ENCODE peak calls at places on chromosomes 2 and 18, in seven cellular contexts. P, M, C, O, D, J and W are unnamed samples.

GRCh38 chr2:216110620-216111019 is 1.5 kb downstream of the XRCC5 start:
- DNase-seq in O (no peak), J (no peak), M (no peak), D (no peak), P (peak; percentile 10), C (no peak), W (no peak)

GRCh38 chr2:241399941-241400922 is 44.1 kb downstream of the FARP2 start:
- DNase-seq in C (no peak), J (peak; percentile 16), D (no peak), M (no peak), P (no peak), O (no peak), W (no peak)

GRCh38 chr2:215657844-215658243 is 222.0 kb upstream of the FN1 start:
- DNase-seq in J (no peak), D (no peak), P (peak; percentile 84), O (peak; percentile 99), M (no peak), C (no peak), W (peak; percentile 51)

GRCh38 chr2:121532347-121532766 is 1.7 kb downstream of the RNU4ATAC start:
- DNase-seq in O (peak; percentile 89), C (no peak), M (no peak), P (peak; percentile 19), D (no peak), J (peak; percentile 25), W (no peak)

GRCh38 chr2:14451312-14451711 is 181.2 kb upstream of the LRATD1 start:
- DNase-seq in P (no peak), D (no peak), O (no peak), C (no peak), M (no peak), J (no peak), W (no peak)

GRCh38 chr2:73408198-73408597 is 22.6 kb downstream of the ALMS1 start:
- DNase-seq in M (no peak), O (no peak), D (no peak), J (no peak), P (no peak), C (no peak), W (no peak)

GRCh38 chr2:141557329-141558098 is 573.3 kb downstream of the LRP1B start:
- DNase-seq in C (no peak), J (no peak), M (no peak), D (no peak), O (peak; percentile 92), P (peak; percentile 98), W (peak; percentile 83)

GRCh38 chr2:136116813-136117390 is 1.0 kb downstream of the CXCR4 start:
- DNase-seq in D (peak; percentile 30), C (peak; percentile 57), P (no peak), O (no peak), M (no peak), J (no peak), W (no peak)

GRCh38 chr2:72913531-72914225 is 3.6 kb upstream of the EMX1 start:
- DNase-seq in C (no peak), O (no peak), J (no peak), P (no peak), M (no peak), D (no peak), W (no peak)

GRCh38 chr2:240402566-240403295 is 32.7 kb upstream of the GPC1 start:
- DNase-seq in M (no peak), D (no peak), O (no peak), P (no peak), J (no peak), C (no peak), W (no peak)

GRCh38 chr18:41324934-41325333 is 630.1 kb upstream of the PIK3C3 start:
- DNase-seq in C (no peak), J (no peak), D (no peak), M (peak; percentile 66), O (peak; percentile 47), P (peak; percentile 88), W (peak; percentile 68)

GRCh38 chr18:3514312-3515216 is 64.6 kb downstream of the TGIF1 start:
- DNase-seq in D (no peak), M (peak; percentile 57), O (no peak), J (no peak), P (no peak), C (no peak), W (no peak)

GRCh38 chr2:24297663-24298062 is 62.7 kb downstream of the ITSN2 start:
- DNase-seq in M (no peak), J (no peak), D (no peak), O (peak; percentile 36), P (no peak), C (no peak), W (no peak)

GRCh38 chr2:54065411-54065810 is 50.0 kb upstream of the ACYP2 start:
- DNase-seq in J (no peak), O (peak; percentile 98), P (peak; percentile 98), C (no peak), M (no peak), D (no peak), W (peak; percentile 83)

DNA sequence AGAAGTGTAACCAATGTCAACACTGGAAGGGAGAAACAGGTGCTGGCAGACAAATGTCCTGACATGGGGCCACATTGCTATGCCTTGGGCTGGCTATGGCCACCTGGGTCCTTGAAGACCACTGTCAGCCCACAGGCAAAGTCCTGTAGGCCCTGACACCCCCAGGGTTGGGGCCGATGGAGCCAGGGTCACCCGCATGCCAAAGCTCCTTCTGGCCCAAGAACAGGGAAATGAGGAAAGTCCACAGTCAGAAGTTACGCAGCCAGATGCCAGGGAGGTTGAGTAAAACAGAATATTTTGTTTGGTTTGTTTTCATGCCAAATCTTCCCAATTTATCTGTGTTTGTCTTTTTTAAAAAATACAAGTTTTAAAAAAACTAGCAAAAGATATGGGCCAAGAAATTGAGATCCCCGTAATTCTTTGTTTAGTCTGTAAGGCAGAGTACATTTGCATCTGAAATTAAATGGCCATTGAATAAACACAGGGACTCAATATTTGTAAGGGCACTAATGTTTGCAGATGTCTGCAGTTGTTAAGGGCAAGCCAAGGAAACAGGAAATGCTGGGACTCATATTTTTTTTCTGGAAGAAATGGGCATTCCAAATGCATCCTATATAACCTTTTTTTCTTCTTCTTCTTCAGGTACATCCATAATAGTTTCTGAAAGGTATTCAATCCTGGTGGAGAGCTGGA is 186.4 kb downstream of the FAM210A start:
- DNase-seq in O (no peak), C (no peak), M (no peak), J (no peak), D (no peak), P (no peak), W (no peak)
- H3K27ac ChIP-seq in O (no peak overlapping the region), C (no peak overlapping the region), M (no peak overlapping the region), J (peak overlapping the region; percentile 31), D (no peak overlapping the region), P (no peak overlapping the region), W (no peak overlapping the region)

DNA sequence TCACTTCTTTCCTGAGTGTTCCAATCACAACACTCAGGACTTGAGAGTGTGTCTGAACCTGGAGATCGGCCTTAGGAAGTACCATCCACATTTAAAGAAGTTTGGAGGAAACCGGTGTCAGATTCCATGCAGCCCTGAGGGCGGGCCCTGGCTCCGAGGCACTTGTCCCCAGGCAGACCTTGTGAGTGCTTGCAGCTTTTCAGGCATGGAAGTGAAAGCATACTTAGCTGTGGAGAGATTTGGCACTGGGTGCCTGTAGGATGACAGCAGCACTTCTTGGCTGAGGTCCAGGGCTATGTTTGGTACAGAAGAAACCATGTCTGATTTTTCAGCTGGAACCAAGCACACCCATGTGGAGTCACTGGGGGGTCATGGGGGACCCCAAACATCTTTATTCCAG is 230.8 kb downstream of the SEPTIN10 start:
- DNase-seq in D (peak; percentile 87), M (no peak), O (peak; percentile 83), P (peak; percentile 15), C (peak; percentile 81), J (no peak), W (no peak)
- H3K27ac ChIP-seq in D (no peak overlapping the region), M (no peak overlapping the region), O (no peak overlapping the region), P (no peak overlapping the region), C (peak overlapping the region; percentile 39), J (no peak overlapping the region), W (no peak overlapping the region)

GRCh38 chr2:66854304-66854703 is 419.4 kb downstream of the MEIS1 start:
- DNase-seq in D (no peak), O (peak; percentile 62), C (no peak), J (no peak), P (peak; percentile 16), M (no peak), W (no peak)
- H3K27ac ChIP-seq in D (no peak overlapping the region), O (no peak overlapping the region), C (no peak overlapping the region), J (no peak overlapping the region), P (no peak overlapping the region), M (no peak overlapping the region), W (no peak overlapping the region)

GRCh38 chr2:127413200-127413599 is 5.0 kb upstream of the PROC start:
- DNase-seq in C (no peak), J (no peak), P (no peak), M (no peak), O (no peak), D (no peak), W (no peak)

GRCh38 chr2:127410871-127411396 is 7.3 kb upstream of the PROC start:
- DNase-seq in P (peak; percentile 51), C (no peak), J (peak; percentile 92), D (no peak), O (peak; percentile 56), M (no peak), W (no peak)

GRCh38 chr2:127408807-127409099 is 9.5 kb upstream of the PROC start:
- DNase-seq in J (peak; percentile 58), M (no peak), D (no peak), C (no peak), P (no peak), O (no peak), W (no peak)

GRCh38 chr2:127413782-127414743 is 4.2 kb upstream of the PROC start:
- DNase-seq in O (peak; percentile 78), D (no peak), C (no peak), P (no peak), J (peak; percentile 73), M (no peak), W (no peak)

DNA sequence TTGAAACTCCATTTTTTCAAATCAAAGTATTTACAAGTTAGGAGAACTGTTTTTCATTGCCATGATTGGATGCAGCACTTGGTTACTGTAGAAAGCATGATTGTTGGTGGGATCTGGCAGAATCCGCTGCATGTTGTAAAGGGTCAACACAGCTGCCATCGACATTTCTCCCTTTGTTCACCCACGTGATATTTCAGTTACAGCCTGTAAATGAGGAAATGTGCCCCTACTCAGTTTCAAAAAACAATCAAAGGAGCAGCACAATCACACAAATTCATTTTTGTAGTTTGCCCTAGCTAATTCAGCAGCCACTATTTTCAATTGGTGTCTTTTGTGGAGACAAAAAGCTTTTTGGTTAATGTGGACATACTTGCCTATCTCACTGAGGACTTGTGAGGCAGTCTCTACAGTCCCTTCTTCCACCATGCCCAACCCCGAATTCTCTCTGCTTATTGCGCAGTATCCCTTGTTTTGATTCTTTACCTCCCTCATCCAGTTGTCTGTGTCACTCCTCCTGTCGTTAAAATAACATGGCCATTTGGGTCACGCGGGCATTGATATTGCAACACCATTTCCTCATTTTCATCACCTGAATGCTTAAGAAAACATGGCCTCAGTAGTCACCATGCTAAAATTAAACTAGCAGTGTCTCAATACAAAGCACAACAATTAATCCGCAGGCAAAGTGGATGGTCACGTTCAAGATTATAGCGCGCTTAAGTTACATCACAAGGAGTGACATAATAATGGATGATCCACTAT is 6.4 kb upstream of the PROC start:
- DNase-seq in O (no peak), P (no peak), M (peak; percentile 45), D (no peak), C (no peak), J (no peak), W (no peak)
- H3K27ac ChIP-seq in O (peak overlapping the region; percentile 46), P (no peak overlapping the region), M (no peak overlapping the region), D (peak overlapping the region; percentile 65), C (peak overlapping the region; percentile 96), J (peak overlapping the region; percentile 64), W (peak overlapping the region; percentile 56)

GRCh38 chr2:61410185-61410584 is 60.7 kb downstream of the USP34 start:
- DNase-seq in J (no peak), D (no peak), M (no peak), C (no peak), O (no peak), P (peak; percentile 47), W (no peak)

GRCh38 chr2:61405813-61406212 is 65.1 kb downstream of the USP34 start:
- DNase-seq in P (no peak), C (no peak), J (no peak), O (no peak), M (no peak), D (no peak), W (no peak)

GRCh38 chr2:61404438-61404837 is 66.4 kb downstream of the USP34 start:
- DNase-seq in M (no peak), O (no peak), P (no peak), D (no peak), C (no peak), J (no peak), W (no peak)
- H3K27ac ChIP-seq in M (no peak overlapping the region), O (no peak overlapping the region), P (no peak overlapping the region), D (no peak overlapping the region), C (no peak overlapping the region), J (no peak overlapping the region), W (no peak overlapping the region)